ENCODE peak calls at places on chromosomes 3 and 15, in five cellular contexts. Q is endothelial cell of umbilical vein, Z is K562, H is SK-N-SH, C is HepG2. P is an unnamed sample.

GRCh38 chr3:113531826-113532697 is at the start of gene SIDT1:
- DNase-seq in Q (peak), C (no peak), Z (peak), H (peak), P (no peak)

GRCh38 chr15:77508541-77509505 is 88.1 kb downstream of the HMG20A start:
- DNase-seq in C (no peak), Z (no peak), H (no peak), Q (peak), P (no peak)

GRCh38 chr3:185983495-185984141 is 45.8 kb upstream of the TRA2B start:
- DNase-seq in C (peak), Z (peak), Q (peak), H (peak), P (no peak)

GRCh38 chr15:101609742-101610627 is 42.2 kb downstream of the TM2D3 start:
- DNase-seq in H (no peak), Q (no peak), Z (no peak), C (no peak), P (no peak)

GRCh38 chr3:50573566-50574279 is 4.4 kb downstream of the HEMK1 start:
- DNase-seq in Z (no peak), C (no peak), H (no peak), Q (no peak), P (no peak)

GRCh38 chr3:4359805-4360502 is 56.8 kb downstream of the SETMAR start:
- DNase-seq in C (no peak), Z (no peak), H (no peak), Q (no peak), P (no peak)

GRCh38 chr3:49673715-49674490 is at the start of gene APEH:
- DNase-seq in C (peak), Q (peak), Z (peak), H (peak), P (peak)

GRCh38 chr3:146189519-146190173 is 28.7 kb upstream of the PLOD2 start:
- DNase-seq in Z (peak), Q (peak), C (peak), H (peak), P (peak)

GRCh38 chr15:99105516-99106341 is 849 bp downstream of the SYNM start:
- DNase-seq in Z (no peak), C (no peak), Q (peak), H (peak), P (no peak)

GRCh38 chr3:45599984-45600650 is 5.6 kb downstream of the LIMD1 start:
- DNase-seq in C (peak), Z (no peak), Q (no peak), H (no peak), P (no peak)

GRCh38 chr3:40287248-40287647 is 22.3 kb upstream of the EIF1B start:
- DNase-seq in H (no peak), Q (no peak), Z (no peak), C (no peak), P (no peak)

GRCh38 chr3:29064085-29064484 is 216.8 kb upstream of the RBMS3 start:
- DNase-seq in Z (no peak), H (no peak), Q (no peak), C (no peak), P (peak)

GRCh38 chr3:43893721-43894120 is 203.0 kb downstream of the ABHD5 start:
- DNase-seq in C (no peak), Q (no peak), H (no peak), Z (no peak), P (no peak)

GRCh38 chr3:144629413-144629812 is 657.8 kb downstream of the DIPK2A start:
- DNase-seq in H (no peak), Z (no peak), Q (no peak), C (no peak), P (no peak)

GRCh38 chr3:197456271-197457091 is 99.3 kb downstream of the BDH1 start:
- DNase-seq in Q (peak), Z (peak), C (peak), H (no peak), P (no peak)

GRCh38 chr3:89300519-89300918 is 193.1 kb downstream of the EPHA3 start:
- DNase-seq in Q (no peak), C (no peak), Z (no peak), H (no peak), P (no peak)

GRCh38 chr3:146322216-146322615 is 71.3 kb upstream of the PLSCR4 start:
- DNase-seq in Z (no peak), H (no peak), C (no peak), Q (no peak), P (no peak)

GRCh38 chr3:28575100-28575747 is 226.6 kb upstream of the AZI2 start:
- DNase-seq in C (no peak), H (peak), Q (no peak), Z (no peak), P (no peak)

GRCh38 chr3:107206141-107206540 is 171.1 kb upstream of the CCDC54 start:
- DNase-seq in Z (peak), C (peak), H (peak), Q (peak), P (no peak)

GRCh38 chr3:197024881-197025735 is 4.5 kb downstream of the MELTF start:
- DNase-seq in Z (no peak), Q (no peak), H (no peak), C (no peak), P (no peak)

GRCh38 chr3:29373016-29373690 is 92.3 kb downstream of the RBMS3 start:
- DNase-seq in H (no peak), Z (no peak), Q (peak), C (no peak), P (no peak)

GRCh38 chr3:69822501-69822900 is 83.2 kb downstream of the MITF start:
- DNase-seq in Z (no peak), Q (no peak), H (no peak), C (no peak), P (no peak)

GRCh38 chr15:29670945-29671307 is 151.3 kb downstream of the TJP1 start:
- DNase-seq in C (peak), Q (peak), H (no peak), Z (no peak), P (no peak)

GRCh38 chr3:187746059-187746453 is 788 bp upstream of the BCL6 start:
- DNase-seq in Q (no peak), H (no peak), Z (peak), C (no peak), P (no peak)

DNA sequence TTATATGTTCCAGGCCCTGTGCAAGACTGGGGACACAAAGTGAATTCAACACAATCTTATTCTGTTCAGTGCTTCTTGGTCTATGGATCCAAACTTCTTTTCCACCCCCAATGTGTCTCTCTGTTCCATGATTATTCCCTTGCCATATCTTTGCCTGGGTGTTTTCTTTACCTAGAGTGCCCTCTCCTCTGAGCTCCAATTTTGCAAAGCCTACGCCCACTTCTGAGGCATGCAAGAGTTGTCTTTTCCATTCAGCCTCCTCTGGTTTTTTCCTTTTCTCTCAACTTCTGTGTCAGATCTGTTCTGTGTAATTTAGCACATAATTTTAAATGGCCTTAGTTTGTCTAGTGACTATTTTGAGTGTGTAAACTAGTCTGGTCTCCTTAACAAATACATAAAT is 72.8 kb upstream of the PLCL2 start:
- DNase-seq in Q (no peak), Z (no peak), C (no peak), H (no peak), P (no peak)
- H3K4me3 ChIP-seq in Q (no peak), Z (no peak), C (no peak), H (no peak), P (no peak)

DNA sequence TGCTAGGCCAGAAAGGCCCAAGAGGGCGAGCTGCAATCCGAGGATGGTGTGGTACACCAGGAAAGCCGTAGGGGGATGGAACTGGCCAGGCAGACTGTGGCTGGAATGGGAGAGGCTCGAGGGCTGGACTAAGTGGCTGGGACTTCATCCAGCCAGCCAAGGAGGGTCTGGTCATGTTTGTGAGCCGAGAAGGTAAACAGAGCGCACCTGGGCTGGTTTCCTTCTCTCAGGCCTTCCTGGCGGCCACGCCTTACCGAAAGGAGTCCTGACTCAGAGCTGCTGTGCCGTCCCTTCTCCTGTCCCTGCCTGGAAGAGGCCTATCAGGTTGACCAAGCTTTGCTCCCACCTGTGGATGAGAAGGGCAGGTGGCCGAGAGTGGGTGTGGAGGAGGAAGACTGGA is 71.5 kb upstream of the GATM start:
- DNase-seq in H (no peak), Z (no peak), C (no peak), Q (no peak), P (no peak)
- TF ChIP-seq POLR2AphosphoS5 in H (no peak), Z (no peak), C (no peak), Q (no peak), P (no peak)

DNA sequence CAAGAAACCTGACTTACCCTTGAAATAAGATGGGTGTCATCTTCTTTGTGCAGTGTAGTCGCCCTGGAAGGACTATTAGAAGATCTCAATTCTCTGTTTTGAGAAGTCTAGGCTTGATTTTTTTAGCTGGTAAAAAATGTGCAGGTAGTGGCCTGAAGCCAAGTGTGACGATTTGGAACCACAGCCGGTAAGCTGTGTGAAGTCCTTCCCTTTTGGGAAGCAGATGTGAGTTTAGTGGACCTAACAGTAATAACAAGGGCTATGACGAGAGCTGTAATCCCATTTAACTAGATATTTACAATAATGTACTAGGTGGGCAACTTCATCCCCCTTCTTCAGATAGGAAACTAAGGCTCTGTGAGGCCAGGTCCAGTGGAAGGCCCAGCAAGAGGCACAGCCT is 81.7 kb upstream of the MYZAP start:
- DNase-seq in C (no peak), Z (no peak), H (no peak), Q (peak), P (no peak)
- H3K9ac ChIP-seq in C (no peak), Z (no peak), H (no peak), Q (no peak), P (no peak)

DNA sequence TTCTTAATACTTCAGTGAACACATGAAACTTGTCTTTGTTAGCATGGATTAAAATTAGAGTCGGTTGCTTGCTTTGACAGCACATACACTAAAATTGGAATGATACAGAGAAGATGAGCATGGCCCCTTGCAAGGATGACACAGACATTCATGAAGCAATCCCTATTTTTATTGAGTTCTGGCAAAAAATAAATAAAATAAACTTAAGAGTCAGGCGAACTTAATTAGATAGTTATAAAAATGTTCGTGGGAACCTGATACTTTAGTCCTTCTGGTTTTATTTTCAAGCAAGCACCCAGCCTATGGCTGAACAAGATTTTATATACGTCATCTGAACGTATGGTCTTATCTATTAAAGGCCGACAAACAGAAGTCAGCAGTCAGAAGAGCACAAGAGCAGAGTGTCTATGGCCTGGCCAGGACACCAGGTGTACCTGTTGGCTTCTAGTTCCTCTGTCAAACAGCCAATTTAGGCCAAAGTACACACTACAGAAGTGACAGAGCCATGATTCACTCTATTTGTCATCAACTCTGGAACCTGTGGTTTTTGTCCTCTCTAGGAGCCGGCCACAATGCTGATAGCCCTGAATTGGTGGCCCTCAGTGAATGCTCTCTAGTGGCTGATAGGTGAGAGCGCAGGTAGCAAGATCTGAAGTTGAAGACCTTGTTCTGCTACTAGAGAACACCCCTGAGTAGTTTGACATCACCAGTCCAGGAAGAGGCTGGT is 64.3 kb downstream of the LEO1 start:
- DNase-seq in Z (peak), Q (no peak), C (peak), H (no peak), P (no peak)
- H3K4me3 ChIP-seq in Z (no peak), Q (no peak), C (no peak), H (no peak), P (no peak)

GRCh38 chr15:88913017-88913849 is at the start of gene MFGE8:
- DNase-seq in H (peak), C (peak), Z (peak), Q (peak), P (no peak)
- TF ChIP-seq POLR2AphosphoS5 in H (peak), C (no peak), Z (peak), Q (peak), P (peak)

DNA sequence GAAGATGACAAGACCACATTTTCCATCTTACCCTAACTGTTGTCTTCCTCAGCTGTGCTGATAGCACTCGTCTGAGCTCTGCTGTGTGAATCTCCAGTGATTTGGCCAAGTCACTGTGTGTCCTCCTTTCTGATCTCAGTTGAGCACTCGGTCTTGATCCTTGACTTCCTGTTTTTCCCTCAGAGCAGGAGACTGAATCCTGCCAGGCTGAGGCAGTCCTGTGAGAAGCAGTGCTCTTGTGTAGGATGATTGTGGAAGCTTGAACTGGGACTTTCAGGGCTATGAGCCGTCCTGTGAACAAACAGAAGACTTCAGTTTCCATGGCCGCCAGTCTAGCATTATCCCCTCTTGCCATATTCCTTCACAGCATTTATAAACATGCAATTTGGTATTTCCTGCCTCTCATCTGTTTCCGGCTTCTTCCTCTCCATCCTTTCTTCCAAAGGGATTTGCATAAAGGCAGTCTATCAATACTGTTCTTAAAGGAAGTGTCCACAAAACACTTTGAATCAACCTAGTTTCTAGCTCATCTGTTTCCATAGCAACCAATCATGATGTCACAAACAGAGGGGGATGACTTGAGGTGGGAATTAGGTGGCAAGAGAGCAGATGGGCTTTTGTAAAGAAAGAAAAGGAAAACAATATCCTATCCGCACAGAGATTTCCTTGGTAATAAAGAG is 237.2 kb downstream of the AGBL1 start:
- DNase-seq in Q (no peak), Z (no peak), H (no peak), C (no peak), P (no peak)
- H3K9ac ChIP-seq in Q (no peak), Z (no peak), H (no peak), C (no peak), P (no peak)

DNA sequence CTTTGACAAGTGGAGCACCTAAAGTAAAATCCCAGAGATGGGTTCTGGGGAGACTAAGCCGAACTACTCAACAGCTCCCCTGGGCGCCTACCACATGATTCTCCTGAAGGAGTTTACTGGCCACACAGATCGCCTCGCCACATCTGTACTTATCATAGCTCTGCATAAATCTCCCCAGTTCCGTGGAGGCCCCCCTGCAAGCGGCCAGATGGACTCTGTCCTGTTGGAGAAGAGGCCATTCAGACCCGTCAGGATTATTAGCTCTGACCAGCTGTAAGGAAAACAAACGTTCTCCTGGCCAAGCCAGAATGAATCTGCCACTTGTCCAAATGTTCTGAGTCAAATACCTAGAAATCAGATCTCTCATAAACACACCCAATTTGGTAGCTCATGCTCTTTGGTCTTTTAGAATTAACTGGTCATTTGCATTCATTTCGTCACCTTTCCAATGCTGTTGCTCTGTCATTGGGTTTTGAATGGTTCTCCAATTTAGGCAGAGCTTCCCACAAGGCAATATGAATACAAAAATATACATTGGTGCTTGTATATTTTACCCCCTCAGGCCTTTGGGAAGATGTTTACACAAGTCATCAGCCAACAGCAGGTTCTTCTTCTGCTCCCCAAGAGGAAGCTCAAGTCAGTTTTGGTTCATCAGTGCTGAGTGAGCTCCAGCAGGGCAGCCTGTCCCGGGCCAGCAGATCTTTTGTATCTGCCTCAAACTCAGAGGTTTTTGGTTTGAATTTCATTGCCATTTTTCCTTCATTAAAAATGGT is 124.5 kb downstream of the THSD4 start:
- DNase-seq in Z (no peak), Q (no peak), C (no peak), H (no peak), P (no peak)
- H3K4me3 ChIP-seq in Z (no peak), Q (no peak), C (no peak), H (no peak), P (no peak)

GRCh38 chr15:94456246-94456645 is 224.9 kb downstream of the MCTP2 start:
- DNase-seq in Q (peak), Z (no peak), C (no peak), H (no peak), P (no peak)
- TF ChIP-seq POLR2AphosphoS5 in Q (no peak), Z (no peak), C (no peak), H (no peak), P (no peak)

DNA sequence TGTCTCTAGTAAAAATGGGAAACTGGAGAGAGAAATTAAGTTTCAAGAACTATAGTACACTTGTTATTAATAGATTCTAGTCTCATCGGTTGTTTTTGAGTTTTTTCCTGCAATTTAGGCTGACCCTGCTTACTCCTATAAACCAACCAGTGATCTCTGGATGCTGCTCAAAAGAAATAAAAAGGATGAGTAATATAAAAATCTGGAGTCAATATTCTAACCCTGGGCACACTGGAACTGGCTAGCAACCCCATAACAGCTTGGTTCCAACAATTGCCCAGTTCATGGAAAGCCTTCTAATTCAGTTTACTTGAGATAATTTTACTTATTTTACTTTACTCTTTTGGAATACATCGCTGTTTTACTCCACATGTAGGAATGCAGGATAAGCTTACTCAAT is 211.6 kb downstream of the GBE1 start:
- DNase-seq in H (no peak), C (no peak), Q (no peak), Z (no peak), P (no peak)
- H3K9ac ChIP-seq in H (no peak), C (no peak), Q (no peak), Z (no peak), P (no peak)

GRCh38 chr3:123693584-123693983 is 108.7 kb upstream of the HACD2 start:
- DNase-seq in Q (no peak), C (no peak), Z (no peak), H (no peak), P (no peak)

GRCh38 chr3:123695731-123696640 is 111.1 kb upstream of the HACD2 start:
- DNase-seq in Q (peak), C (no peak), H (no peak), Z (no peak), P (no peak)

GRCh38 chr3:123696796-123697195 is 111.9 kb upstream of the HACD2 start:
- DNase-seq in Z (no peak), H (no peak), C (no peak), Q (no peak), P (no peak)

GRCh38 chr3:123694377-123695147 is 109.7 kb upstream of the HACD2 start:
- DNase-seq in C (no peak), Q (peak), H (no peak), Z (no peak), P (no peak)

GRCh38 chr3:123695152-123695551 is 110.3 kb upstream of the HACD2 start:
- DNase-seq in H (no peak), C (peak), Z (no peak), Q (peak), P (no peak)
- H3K4me3 ChIP-seq in H (no peak), C (no peak), Z (no peak), Q (no peak), P (no peak)